ENCODE peak calls at places on chromosomes 5 and 9, in eight cellular contexts. L, Y, R, E, W, P, Q and V are unnamed samples.

GRCh38 chr5:125294844-125295243 is 548.4 kb upstream of the ZNF608 start:
- DNase-seq in E (no peak), P (no peak), R (no peak), L (no peak), Y (no peak), Q (no peak), W (no peak), V (no peak)

GRCh38 chr5:116273458-116274242 is 188.8 kb downstream of the COMMD10 start:
- DNase-seq in W (no peak), Q (peak; percentile 58), L (no peak), R (peak; percentile 78), Y (no peak), E (no peak), P (no peak), V (peak; percentile 44)

GRCh38 chr9:5789489-5789888 is 43.4 kb downstream of the ERMP1 start:
- DNase-seq in Q (no peak), P (no peak), L (no peak), Y (no peak), W (no peak), R (no peak), E (no peak), V (no peak)

GRCh38 chr5:147691134-147691533 is 91.4 kb downstream of the JAKMIP2 start:
- DNase-seq in Q (no peak), Y (no peak), W (no peak), P (no peak), L (no peak), R (no peak), E (no peak), V (no peak)

GRCh38 chr9:72772641-72773040 is 180.2 kb downstream of the ALDH1A1 start:
- DNase-seq in W (no peak), Q (no peak), R (peak; percentile 7), L (peak; percentile 15), Y (no peak), P (no peak), E (no peak), V (peak; percentile 50)

GRCh38 chr5:66197764-66198405 is 53.8 kb downstream of the SREK1 start:
- DNase-seq in W (no peak), R (no peak), P (no peak), E (peak; percentile 81), L (peak; percentile 57), Q (no peak), Y (no peak), V (no peak)

GRCh38 chr5:5271606-5272321 is 131.6 kb downstream of the ADAMTS16 start:
- DNase-seq in W (no peak), L (peak; percentile 68), P (no peak), Q (no peak), R (no peak), Y (no peak), E (peak; percentile 74), V (no peak)

GRCh38 chr5:147971472-147971871 is 65.1 kb upstream of the C5orf46 start:
- DNase-seq in W (no peak), P (no peak), L (no peak), E (no peak), Q (no peak), R (no peak), Y (no peak), V (no peak)

GRCh38 chr5:145937432-145938250 is 1.3 kb downstream of the SH3RF2 start:
- DNase-seq in Y (no peak), R (peak; percentile 51), E (peak; percentile 54), P (no peak), W (peak; percentile 58), Q (peak; percentile 20), L (peak; percentile 62), V (no peak)

GRCh38 chr5:32519508-32519907 is 65.8 kb upstream of the SUB1 start:
- DNase-seq in P (no peak), Q (no peak), L (no peak), E (no peak), W (no peak), Y (no peak), R (no peak), V (no peak)

GRCh38 chr9:133059623-133060022 is 2.2 kb upstream of the CEL start:
- DNase-seq in R (no peak), W (no peak), Y (no peak), E (no peak), L (no peak), P (no peak), Q (no peak), V (no peak)

GRCh38 chr9:90287567-90288274 is 354.9 kb downstream of the DIRAS2 start:
- DNase-seq in W (no peak), R (no peak), E (peak; percentile 19), P (no peak), Q (no peak), Y (no peak), L (no peak), V (no peak)

GRCh38 chr5:1330847-1331831 is 13.8 kb downstream of the CLPTM1L start:
- DNase-seq in P (no peak), R (no peak), Y (no peak), L (no peak), W (peak; percentile 52), E (no peak), Q (no peak), V (no peak)

GRCh38 chr5:2626572-2626971 is 124.9 kb downstream of the IRX2 start:
- DNase-seq in W (no peak), P (no peak), E (no peak), Y (no peak), R (no peak), Q (no peak), L (no peak), V (no peak)

GRCh38 chr5:178331491-178331981 is 98.9 kb upstream of the PHYKPL start:
- DNase-seq in W (peak; percentile 94), E (peak; percentile 35), Q (no peak), P (peak; percentile 51), R (no peak), Y (no peak), L (no peak), V (peak; percentile 20)

GRCh38 chr9:124858330-124859046 is 3.3 kb downstream of the RPL35 start:
- DNase-seq in Q (no peak), P (no peak), Y (no peak), E (no peak), L (no peak), W (no peak), R (no peak), V (no peak)

GRCh38 chr9:20835364-20836286 is 151.6 kb downstream of the FOCAD start:
- DNase-seq in W (no peak), Y (no peak), R (peak; percentile 59), P (no peak), Q (peak; percentile 21), E (peak; percentile 2), L (peak; percentile 49), V (no peak)

GRCh38 chr9:114314256-114314867 is 8.5 kb upstream of the ORM1 start:
- DNase-seq in P (peak; percentile 10), E (no peak), W (no peak), Q (no peak), Y (no peak), R (no peak), L (no peak), V (no peak)

GRCh38 chr9:107312651-107313050 is 29.6 kb downstream of the RAD23B start:
- DNase-seq in P (no peak), R (peak; percentile 56), L (no peak), Y (peak; percentile 34), Q (peak; percentile 23), E (no peak), W (no peak), V (peak; percentile 39)

GRCh38 chr9:72467766-72468738 is 53.4 kb upstream of the TMC1 start:
- DNase-seq in Y (no peak), R (no peak), P (no peak), L (peak; percentile 53), W (no peak), E (no peak), Q (peak; percentile 37), V (no peak)

GRCh38 chr9:135215571-135216161 is 128.2 kb downstream of the OLFM1 start:
- DNase-seq in W (peak; percentile 45), R (no peak), P (peak; percentile 50), L (no peak), Q (no peak), Y (no peak), E (no peak), V (no peak)

GRCh38 chr5:134247411-134247810 is 21.5 kb upstream of the PPP2CA start:
- DNase-seq in P (no peak), E (peak; percentile 10), Q (peak; percentile 94), L (peak; percentile 90), W (no peak), Y (peak; percentile 68), R (peak; percentile 96), V (peak; percentile 94)

GRCh38 chr5:65986050-65986451 is 59.7 kb downstream of the ERBIN start:
- DNase-seq in Q (peak; percentile 85), E (no peak), Y (no peak), R (peak; percentile 91), W (no peak), P (no peak), L (peak; percentile 77), V (peak; percentile 77)

GRCh38 chr9:113593682-113594281 is 130.3 kb downstream of the RGS3 start:
- DNase-seq in R (peak; percentile 98), Y (peak; percentile 95), W (peak; percentile 95), E (no peak), Q (peak; percentile 96), L (peak; percentile 99), P (peak; percentile 93), V (peak; percentile 99)

GRCh38 chr5:143244990-143245389 is 158.5 kb downstream of the NR3C1 start:
- DNase-seq in R (peak; percentile 40), E (no peak), P (no peak), Y (no peak), W (no peak), L (peak; percentile 48), Q (peak; percentile 63), V (no peak)

DNA sequence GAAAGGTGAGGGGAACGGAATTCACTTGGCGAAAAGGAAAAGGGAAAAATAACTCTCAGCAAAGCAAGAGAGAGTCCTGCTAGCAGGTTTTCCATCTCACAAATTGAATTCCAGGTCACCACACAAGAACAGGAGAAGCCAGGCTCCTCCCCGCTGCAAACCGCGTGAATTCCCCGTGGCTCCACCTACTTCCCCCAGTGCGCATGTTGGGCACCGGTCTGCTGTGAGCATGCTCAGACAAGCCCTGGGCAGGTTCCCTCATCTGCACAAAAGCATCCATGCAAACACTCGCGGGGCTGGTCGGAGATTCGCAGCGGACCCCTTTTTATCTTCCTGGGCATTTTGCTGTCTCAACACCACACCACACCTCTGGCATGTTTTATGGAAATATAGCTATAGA is 58.5 kb upstream of the S1PR3 start:
- DNase-seq in Y (no peak), E (no peak), Q (no peak), P (no peak), W (no peak), L (no peak), R (no peak), V (no peak)
- H3K4me3 ChIP-seq in Y (no peak overlapping the region), E (no peak overlapping the region), Q (no peak overlapping the region), P (no peak overlapping the region), W (no peak overlapping the region), L (no peak overlapping the region), R (no peak overlapping the region), V (no peak overlapping the region)

GRCh38 chr5:131275996-131276535 is 12.2 kb downstream of the CDC42SE2 start:
- DNase-seq in P (no peak), Y (no peak), Q (no peak), R (no peak), E (no peak), W (no peak), L (no peak), V (no peak)
- H3K4me3 ChIP-seq in P (no peak overlapping the region), Y (no peak overlapping the region), Q (no peak overlapping the region), R (no peak overlapping the region), E (no peak overlapping the region), W (no peak overlapping the region), L (no peak overlapping the region), V (no peak overlapping the region)

GRCh38 chr9:37026936-37027581 is 7.0 kb downstream of the PAX5 start:
- DNase-seq in R (no peak), Q (no peak), Y (no peak), L (no peak), W (no peak), P (no peak), E (no peak), V (no peak)
- H3K4me3 ChIP-seq in R (no peak overlapping the region), Q (no peak overlapping the region), Y (no peak overlapping the region), L (no peak overlapping the region), W (peak overlapping the region; percentile 49), P (no peak overlapping the region), E (no peak overlapping the region), V (no peak overlapping the region)

GRCh38 chr5:94863951-94864350 is 245.5 kb downstream of the SLF1 start:
- DNase-seq in P (no peak), W (no peak), R (no peak), Q (no peak), Y (no peak), E (no peak), L (no peak), V (no peak)
- H3K4me3 ChIP-seq in P (no peak overlapping the region), W (no peak overlapping the region), R (no peak overlapping the region), Q (no peak overlapping the region), Y (no peak overlapping the region), E (no peak overlapping the region), L (no peak overlapping the region), V (no peak overlapping the region)